ENCODE peak calls at places on chromosomes 16 and 17, in nine cellular contexts. Y, N, K, M, V, G, W, X and L are unnamed samples.

GRCh38 chr17:35786941-35787432 is 8.5 kb downstream of the MMP28 start:
- DNase-seq in X (no peak), M (peak), W (no peak), N (no peak), Y (no peak), K (peak), V (no peak), G (no peak), L (no peak)

GRCh38 chr17:12983986-12984932 is 33.6 kb downstream of the ELAC2 start:
- DNase-seq in V (peak), M (peak), G (peak), N (no peak), Y (peak), W (peak), X (peak), K (peak), L (peak)

GRCh38 chr16:57316390-57317017 is 32.0 kb upstream of the PLLP start:
- DNase-seq in V (no peak), W (peak), N (no peak), Y (peak), K (peak), M (peak), X (peak), G (peak), L (peak)

GRCh38 chr17:57355090-57355859 is 99.0 kb downstream of the MSI2 start:
- DNase-seq in X (no peak), Y (no peak), W (no peak), G (no peak), K (no peak), V (no peak), N (no peak), M (no peak), L (no peak)

GRCh38 chr17:10210151-10210574 is 11.8 kb upstream of the GAS7 start:
- DNase-seq in M (peak), K (no peak), V (no peak), Y (no peak), N (no peak), W (no peak), X (peak), G (peak), L (peak)

GRCh38 chr17:1056761-1057160 is 59.8 kb downstream of the TIMM22 start:
- DNase-seq in M (no peak), K (no peak), W (no peak), N (no peak), G (no peak), V (peak), X (no peak), Y (no peak), L (no peak)

GRCh38 chr16:1057252-1057932 is 15.2 kb upstream of the SSTR5 start:
- DNase-seq in M (no peak), Y (no peak), V (peak), X (peak), W (no peak), K (no peak), N (peak), G (no peak), L (no peak)

GRCh38 chr17:69607162-69607834 is 192.8 kb downstream of the MAP2K6 start:
- DNase-seq in Y (peak), V (peak), G (peak), X (peak), K (peak), N (no peak), W (peak), M (peak), L (peak)

GRCh38 chr17:55167024-55167721 is 97.6 kb upstream of the HLF start:
- DNase-seq in Y (no peak), W (no peak), X (no peak), N (no peak), K (no peak), G (no peak), V (no peak), M (no peak), L (no peak)

DNA sequence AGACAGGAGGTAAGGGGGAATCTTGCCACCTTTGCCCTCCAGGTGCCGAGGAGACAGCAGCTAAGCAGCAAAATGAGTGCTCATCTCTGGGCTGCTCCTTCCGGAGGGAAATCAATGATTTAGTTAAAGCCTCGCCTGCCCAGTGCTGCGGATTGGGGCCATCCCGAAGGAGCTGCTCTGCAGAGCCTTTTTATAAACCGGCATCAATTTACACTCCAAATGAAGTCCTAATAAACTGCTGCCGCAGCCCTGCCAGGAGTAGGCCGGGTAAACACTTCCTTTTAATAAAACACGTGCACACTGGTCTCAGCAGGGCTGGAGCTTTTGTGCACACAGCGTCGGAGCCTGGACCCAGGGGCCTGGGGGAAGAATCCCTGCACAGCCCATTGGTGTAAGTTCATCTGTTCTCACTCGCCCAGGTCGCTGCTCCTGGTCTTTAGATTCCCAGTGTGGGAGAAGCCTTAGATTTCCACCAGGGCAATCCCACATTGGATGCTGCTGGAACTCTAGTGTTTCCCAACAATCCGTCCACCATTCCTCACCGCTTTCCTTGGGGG is 79.6 kb upstream of the HS3ST2 start:
- DNase-seq in Y (no peak), M (no peak), X (no peak), K (peak), V (no peak), N (no peak), W (no peak), G (no peak), L (no peak)
- H3K4me3 ChIP-seq in Y (no peak), M (no peak), X (no peak), K (no peak), V (no peak), N (no peak), W (no peak), G (no peak), L (no peak)

GRCh38 chr17:2749058-2749783 is at the start of gene CCDC92B:
- DNase-seq in W (no peak), Y (no peak), G (no peak), M (no peak), K (no peak), X (no peak), N (no peak), V (peak), L (no peak)
- H3K4me3 ChIP-seq in W (no peak), Y (no peak), G (no peak), M (no peak), K (peak), X (no peak), N (no peak), V (peak), L (no peak)

DNA sequence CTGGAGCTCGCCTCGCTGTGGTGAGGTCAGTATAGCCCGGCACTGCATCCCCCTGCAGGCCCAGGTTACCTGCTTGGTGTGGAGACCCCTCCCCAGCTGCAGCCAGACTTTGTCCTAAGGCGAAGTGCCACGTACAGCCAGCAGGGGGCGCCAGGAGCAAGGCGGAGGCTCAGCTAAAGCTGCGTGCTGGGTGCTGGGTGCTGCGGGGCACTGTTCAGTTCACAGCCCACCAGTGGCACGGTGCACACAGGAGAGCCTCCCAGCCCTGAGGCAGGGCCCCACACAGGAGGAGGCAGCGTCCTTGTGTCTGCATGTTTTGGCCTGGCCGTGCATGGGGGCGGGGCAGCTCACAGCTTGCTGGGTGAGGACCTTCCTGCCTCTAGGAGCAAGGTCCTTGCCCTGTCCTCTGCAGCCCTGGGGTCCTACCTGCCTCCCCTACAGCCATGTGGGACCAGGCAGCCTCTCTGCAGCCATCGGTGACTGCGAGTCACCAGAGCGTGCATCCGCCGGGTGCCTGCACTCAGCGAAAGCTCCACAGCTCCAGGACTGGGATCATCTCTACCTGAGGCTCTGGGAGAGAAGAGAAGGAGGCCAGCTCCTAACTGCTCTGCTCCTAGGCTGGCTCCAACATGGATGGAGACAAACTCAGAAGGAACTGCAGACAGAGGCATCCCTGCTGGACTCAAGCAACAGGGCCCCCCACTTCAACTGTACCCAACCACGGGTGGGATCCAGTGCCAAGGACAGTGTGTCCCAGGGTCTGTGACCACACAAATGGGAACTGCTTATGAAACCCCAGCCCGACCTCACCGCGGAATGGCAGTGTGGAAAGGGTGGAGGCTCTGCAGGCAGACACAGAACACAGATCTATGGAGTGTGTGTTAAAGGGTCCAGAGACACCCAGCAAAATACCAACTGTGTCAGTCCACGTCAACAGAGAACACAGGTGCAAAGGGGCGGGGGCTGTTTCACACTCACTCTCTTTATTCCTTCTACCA is 19.0 kb downstream of the SLC7A5 start:
- DNase-seq in M (peak), W (no peak), G (no peak), N (peak), V (peak), K (no peak), X (peak), Y (no peak), L (no peak)
- H3K4me3 ChIP-seq in M (no peak), W (no peak), G (no peak), N (no peak), V (no peak), K (no peak), X (no peak), Y (no peak), L (no peak)

DNA sequence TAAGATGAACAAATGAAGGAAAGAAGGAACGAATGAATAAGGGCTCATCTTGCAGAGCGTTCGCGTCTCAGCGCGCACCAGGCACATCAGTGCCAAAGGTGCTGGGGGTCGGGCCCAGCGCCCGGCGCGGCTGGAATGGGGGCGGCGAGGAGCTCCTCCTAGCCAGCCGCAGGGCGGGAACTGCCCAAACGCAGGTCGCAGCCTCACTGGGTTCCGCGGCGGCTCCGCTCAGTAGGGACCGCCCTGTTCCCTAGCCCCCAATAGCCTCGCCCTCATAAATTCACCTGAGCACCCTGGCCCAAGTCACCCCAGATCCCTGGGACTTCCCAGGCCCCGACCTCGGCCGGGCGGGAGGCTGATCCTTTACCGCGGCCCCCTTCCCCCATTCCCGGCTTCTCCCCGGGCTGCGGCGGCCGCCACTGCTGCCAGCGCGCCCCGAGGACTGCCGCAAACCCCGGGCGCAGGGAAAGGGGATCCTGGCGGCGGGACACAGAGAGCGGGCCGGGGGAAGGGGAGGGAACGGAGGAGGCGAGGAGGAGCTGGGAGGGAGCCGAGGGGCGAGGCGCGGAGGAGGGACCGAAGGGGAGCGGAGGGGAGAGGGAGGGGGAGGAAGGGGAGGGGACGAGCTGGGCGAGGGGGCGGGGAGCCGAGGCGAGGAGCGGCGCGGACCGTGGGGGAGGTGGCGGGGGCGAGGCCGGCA is 377 bp upstream of the CRHR1 start:
- DNase-seq in N (no peak), K (no peak), G (no peak), W (no peak), Y (no peak), V (peak), M (no peak), X (no peak), L (no peak)
- H3K4me3 ChIP-seq in N (peak), K (peak), G (no peak), W (no peak), Y (no peak), V (peak), M (no peak), X (no peak), L (peak)

GRCh38 chr17:38418693-38419507 is 9.4 kb upstream of the ARHGAP23 start:
- DNase-seq in K (no peak), V (peak), W (no peak), M (no peak), Y (no peak), N (no peak), X (no peak), G (no peak), L (no peak)
- H3K4me3 ChIP-seq in K (peak), V (peak), W (no peak), M (peak), Y (no peak), N (no peak), X (peak), G (peak), L (peak)

DNA sequence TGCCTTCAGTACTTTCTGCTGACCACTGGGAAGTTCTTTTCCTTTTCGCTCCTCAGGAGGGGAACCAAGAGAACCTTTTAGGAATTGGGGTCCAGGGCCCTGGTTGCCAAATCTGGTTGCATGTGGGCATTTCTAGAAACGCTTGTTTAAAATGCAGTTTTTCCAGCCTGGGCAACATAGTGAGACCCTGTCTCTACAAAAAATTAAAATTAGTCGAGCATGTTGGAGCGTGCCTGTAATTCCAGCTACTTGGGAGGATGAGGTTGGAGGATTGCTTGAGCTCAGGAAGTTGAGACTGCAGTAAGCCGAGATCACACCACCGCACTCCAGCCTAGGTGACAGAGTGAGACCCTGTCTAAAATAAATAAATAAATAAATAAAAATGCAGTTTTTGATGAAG is 1.2 kb downstream of the PNPO start:
- DNase-seq in Y (no peak), W (no peak), N (no peak), G (no peak), X (no peak), M (no peak), V (no peak), K (no peak), L (no peak)
- H3K4me3 ChIP-seq in Y (peak), W (peak), N (peak), G (peak), X (peak), M (peak), V (peak), K (peak), L (peak)

DNA sequence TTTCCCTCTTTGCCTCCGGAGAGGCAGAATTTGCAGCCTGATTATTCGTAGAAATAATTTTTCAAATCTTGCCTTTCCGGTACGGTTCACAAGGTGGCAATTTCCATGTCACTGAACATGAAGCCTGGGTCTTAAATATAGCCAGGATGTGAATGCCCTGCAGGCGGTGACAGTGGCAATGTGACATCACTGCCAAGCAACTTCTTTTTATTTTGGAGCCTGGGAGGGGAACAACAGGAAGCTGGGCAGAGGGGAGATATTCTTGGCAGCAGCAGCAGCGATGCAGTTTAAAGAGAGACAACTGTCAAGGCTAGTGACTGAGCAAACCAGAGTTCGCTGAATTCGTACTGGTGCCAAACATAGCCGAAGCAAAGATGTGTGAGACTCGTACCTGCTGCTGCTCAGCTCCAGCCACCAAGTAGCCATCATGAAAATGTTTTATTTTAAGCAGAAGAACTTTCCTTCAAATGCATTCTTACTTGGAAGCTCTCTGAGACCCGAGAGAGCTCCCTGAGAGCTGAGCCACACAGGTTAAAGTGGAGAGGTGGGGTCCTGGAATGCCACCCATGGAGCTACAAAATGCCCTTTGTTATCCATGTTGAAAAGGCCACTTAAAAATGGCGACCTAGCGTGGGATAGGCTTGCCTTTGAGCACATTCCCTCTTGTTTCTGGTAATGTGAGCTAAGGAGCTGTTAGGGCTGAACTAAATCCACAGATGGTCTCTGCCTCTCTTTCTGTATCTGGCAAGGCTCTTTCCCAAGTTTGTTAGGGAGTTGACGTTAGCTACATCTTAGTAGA is 171.3 kb downstream of the SNX29 start:
- DNase-seq in V (no peak), M (no peak), G (no peak), K (no peak), Y (no peak), W (no peak), X (no peak), N (no peak), L (no peak)
- H3K4me3 ChIP-seq in V (peak), M (no peak), G (no peak), K (no peak), Y (no peak), W (no peak), X (no peak), N (no peak), L (no peak)